ENCODE peak calls at places on chromosomes 16 and 17, in six cellular contexts. G is type B pancreatic cell; S is hepatic stellate cell; L is stimulated activated CD4-positive, alpha-beta T cell treated with anti-CD3 and anti-CD28 coated beads, Interleukin-4, amount 100 ng/mL, for 48 hours; Q is occipital lobe; E is breast epithelium. B is an unnamed sample.

GRCh38 chr17:62963296-62963695 is 2.7 kb upstream of the TANC2 start:
- DNase-seq in G (no peak), S (peak; percentile 59), L (no peak), E (no peak), Q (no peak), B (no peak)

GRCh38 chr17:1916963-1917715 is 87.3 kb downstream of the RPA1 start:
- DNase-seq in Q (no peak), L (no peak), E (no peak), S (no peak), G (no peak), B (no peak)

GRCh38 chr16:69822174-69822935 is 60.2 kb downstream of the WWP2 start:
- DNase-seq in Q (no peak), S (no peak), E (no peak), G (no peak), L (no peak), B (no peak)

GRCh38 chr16:78761427-78761826 is 662.0 kb downstream of the WWOX start:
- DNase-seq in G (no peak), E (no peak), Q (no peak), S (no peak), L (no peak), B (no peak)

GRCh38 chr16:87129771-87130170 is 187.4 kb downstream of the C16orf95 start:
- DNase-seq in Q (no peak), E (no peak), S (peak; percentile 66), G (no peak), L (no peak), B (no peak)

GRCh38 chr16:70454221-70455034 is at the start of gene FCSK:
- DNase-seq in L (peak; percentile 47), Q (peak; percentile 48), G (peak; percentile 80), E (no peak), S (peak; percentile 89), B (peak; percentile 87)

GRCh38 chr16:87344931-87345631 is 27.9 kb upstream of the C16orf95 start:
- DNase-seq in S (no peak), E (no peak), L (peak; percentile 15), G (no peak), Q (no peak), B (no peak)

GRCh38 chr17:8151641-8152111 is 528 bp downstream of the PER1 start:
- DNase-seq in S (no peak), E (peak; percentile 88), G (no peak), L (no peak), Q (peak; percentile 65), B (no peak)

GRCh38 chr16:68401871-68402747 is 46.2 kb downstream of the SMPD3 start:
- DNase-seq in S (peak; percentile 86), E (no peak), G (no peak), Q (no peak), L (no peak), B (no peak)

GRCh38 chr17:12994341-12995074 is 23.3 kb downstream of the ELAC2 start:
- DNase-seq in E (no peak), G (no peak), L (no peak), Q (no peak), S (no peak), B (no peak)

GRCh38 chr16:70661918-70662641 is 15.7 kb downstream of the IL34 start:
- DNase-seq in E (no peak), G (no peak), L (no peak), Q (no peak), S (no peak), B (no peak)

GRCh38 chr16:11506816-11507305 is 79.9 kb downstream of the LITAF start:
- DNase-seq in G (no peak), L (no peak), Q (no peak), S (no peak), E (no peak), B (no peak)

GRCh38 chr17:80872999-80873951 is 118.4 kb upstream of the CHMP6 start:
- DNase-seq in S (no peak), L (no peak), G (no peak), E (no peak), Q (peak; percentile 17), B (no peak)

GRCh38 chr16:17228048-17228707 is 242.6 kb downstream of the XYLT1 start:
- DNase-seq in E (no peak), G (no peak), S (no peak), Q (no peak), L (no peak), B (no peak)

GRCh38 chr17:30021708-30022317 is 80.4 kb downstream of the EFCAB5 start:
- DNase-seq in S (peak; percentile 11), L (no peak), E (no peak), Q (no peak), G (no peak), B (peak; percentile 50)

GRCh38 chr17:58338907-58339774 is 10.5 kb upstream of the TSPOAP1 start:
- DNase-seq in G (no peak), Q (no peak), E (no peak), S (peak; percentile 68), L (peak; percentile 76), B (no peak)

GRCh38 chr16:67718668-67719047 is 458 bp downstream of the GFOD2 start:
- DNase-seq in L (no peak), G (no peak), Q (no peak), S (no peak), E (no peak), B (peak; percentile 14)

GRCh38 chr17:49548506-49549310 is 27.0 kb upstream of the NXPH3 start:
- DNase-seq in G (peak; percentile 53), S (peak; percentile 62), L (no peak), Q (no peak), E (no peak), B (peak; percentile 75)

GRCh38 chr16:20410153-20410723 is 904 bp downstream of the ACSM5 start:
- DNase-seq in G (no peak), L (no peak), Q (no peak), E (no peak), S (no peak), B (no peak)

GRCh38 chr16:15757630-15758251 is 99.1 kb downstream of the MYH11 start:
- DNase-seq in G (no peak), E (no peak), Q (no peak), S (no peak), L (no peak), B (no peak)

B was measured in Caco-2.